ENCODE peak calls at places on chromosome 3, in seven cellular contexts. H, I, J, X, F, G and T are unnamed samples. For H3K27me3 and H3K4me1, the result is how much of the 10 kb centered on the place peaks cover.

GRCh38 chr3:74129611-74130010 is 484.8 kb downstream of the CNTN3 start:
- DNase-seq in H (no peak), I (no peak), J (no peak), X (no peak), F (no peak), G (no peak), T (no peak)

GRCh38 chr3:175005881-175006280 is 146.7 kb downstream of the NAALADL2 start:
- DNase-seq in H (no peak), I (peak), J (no peak), X (no peak), F (no peak), G (no peak), T (no peak)

GRCh38 chr3:196643201-196643749 is 3.8 kb downstream of the NRROS start:
- DNase-seq in H (no peak), I (no peak), J (no peak), X (no peak), F (no peak), G (peak), T (peak)

GRCh38 chr3:31421280-31422048 is 111.3 kb upstream of the STT3B start:
- DNase-seq in H (no peak), I (no peak), J (peak), X (no peak), F (no peak), G (no peak), T (no peak)

GRCh38 chr3:13063225-13063624 is 10.0 kb downstream of the IQSEC1 start:
- DNase-seq in H (no peak), I (no peak), J (no peak), X (no peak), F (no peak), G (no peak), T (no peak)

GRCh38 chr3:166118049-166118448 is 280.8 kb upstream of the BCHE start:
- DNase-seq in H (no peak), I (no peak), J (no peak), X (no peak), F (no peak), G (no peak), T (no peak)

GRCh38 chr3:176954517-176954916 is 242.8 kb downstream of the TBL1XR1 start:
- DNase-seq in H (no peak), I (no peak), J (no peak), X (no peak), F (no peak), G (no peak), T (no peak)

GRCh38 chr3:37054370-37054769 is 61.1 kb downstream of the MLH1 start:
- DNase-seq in H (no peak), I (peak), J (no peak), X (peak), F (peak), G (no peak), T (no peak)

GRCh38 chr3:49873623-49874022 is 3.9 kb upstream of the CAMKV start:
- DNase-seq in H (no peak), I (no peak), J (no peak), X (no peak), F (no peak), G (no peak), T (no peak)

GRCh38 chr3:124126446-124127017 is 134.6 kb upstream of the ROPN1 start:
- DNase-seq in H (no peak), I (no peak), J (no peak), X (no peak), F (no peak), G (no peak), T (no peak)

GRCh38 chr3:72313308-72313707 is 528.4 kb upstream of the PROK2 start:
- DNase-seq in H (no peak), I (no peak), J (no peak), X (no peak), F (no peak), G (no peak), T (no peak)
- H3K27me3 ChIP-seq in H (under half), I (under half), J (under half), X (under half), F (under half), G (under half), T (under half)

DNA sequence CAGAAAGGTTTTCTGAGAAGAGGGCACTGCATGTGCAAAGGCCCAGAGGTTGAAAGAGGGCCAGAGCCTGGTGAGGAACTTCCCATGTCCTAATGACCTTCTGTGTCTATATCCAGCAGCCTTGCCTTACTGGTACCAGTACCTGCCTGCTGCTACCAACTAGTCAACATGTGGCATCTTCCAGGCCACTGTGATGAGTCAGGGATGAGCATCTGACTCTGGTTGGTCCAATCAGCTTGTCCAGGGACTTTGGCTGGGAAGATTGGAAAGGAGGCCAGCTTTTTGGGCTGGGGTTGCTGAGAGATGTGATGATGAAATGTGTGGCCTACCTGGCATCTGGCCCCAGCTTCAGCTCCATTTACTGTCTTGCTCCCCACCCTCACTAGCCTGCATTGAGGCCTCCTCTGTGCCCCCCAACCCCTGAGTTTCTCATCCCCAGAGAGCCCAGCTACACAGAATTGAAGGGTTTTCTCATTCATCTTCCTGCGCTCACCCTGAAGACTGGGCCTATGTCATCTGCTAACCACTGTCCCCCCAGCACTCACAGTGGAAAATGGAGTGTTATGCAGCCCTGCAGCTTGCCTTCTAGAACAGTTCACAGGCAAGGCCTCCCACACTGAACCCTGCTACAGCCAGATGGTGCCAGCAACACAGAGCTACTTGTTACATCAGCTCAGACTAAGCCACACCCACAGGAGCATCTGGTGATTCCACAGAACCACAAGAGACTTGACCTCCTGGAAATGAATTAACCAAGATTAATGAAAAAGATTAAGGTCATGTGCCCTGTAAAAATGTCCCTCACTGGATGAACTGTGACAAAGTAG is 1.3 kb upstream of the TWF2 start:
- DNase-seq in H (no peak), I (peak), J (no peak), X (peak), F (peak), G (no peak), T (peak)
- H3K4me1 ChIP-seq in H (under half), I (under half), J (half or more), X (under half), F (half or more), G (half or more), T (half or more)

GRCh38 chr3:194275721-194276120 is 75.4 kb downstream of the CPN2 start:
- DNase-seq in H (no peak), I (peak), J (no peak), X (no peak), F (no peak), G (no peak), T (peak)
- H3K27me3 ChIP-seq in H (under half), I (under half), J (under half), X (under half), F (under half), G (under half), T (under half)

GRCh38 chr3:120451670-120452220 is 953 bp upstream of the FSTL1 start:
- DNase-seq in H (no peak), I (peak), J (no peak), X (no peak), F (no peak), G (no peak), T (no peak)

GRCh38 chr3:120450261-120450913 is 405 bp downstream of the FSTL1 start:
- DNase-seq in H (peak), I (peak), J (no peak), X (no peak), F (no peak), G (no peak), T (peak)

GRCh38 chr3:120448707-120449650 is 1.8 kb downstream of the FSTL1 start:
- DNase-seq in H (peak), I (peak), J (no peak), X (peak), F (no peak), G (no peak), T (no peak)

GRCh38 chr3:120450914-120451669 is at the start of gene FSTL1:
- DNase-seq in H (peak), I (peak), J (no peak), X (peak), F (no peak), G (no peak), T (no peak)

DNA sequence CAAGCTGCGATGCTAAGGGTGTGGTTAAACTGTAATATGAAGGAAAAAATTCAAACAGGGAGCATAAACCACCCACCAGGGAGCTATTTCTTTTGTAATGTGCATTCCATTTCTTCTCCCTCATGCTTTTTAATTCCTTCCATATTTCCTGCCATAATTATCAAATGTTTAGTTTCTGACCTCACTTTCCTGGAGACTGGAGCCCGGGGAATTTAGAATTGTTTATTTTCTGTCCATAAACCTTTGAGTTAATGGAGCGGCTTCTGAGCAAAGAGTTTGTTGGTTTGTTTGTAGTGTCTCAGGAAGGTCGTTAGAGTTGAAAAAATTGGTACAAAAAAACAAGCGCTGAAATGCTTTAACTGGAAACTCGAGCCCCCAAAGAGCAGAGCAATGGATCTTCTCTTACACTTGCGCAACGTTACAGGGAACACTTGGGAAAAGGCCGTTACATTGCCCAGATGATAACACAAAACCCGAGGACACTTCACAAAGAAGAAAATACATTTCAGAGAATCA is 1.0 kb downstream of the FSTL1 start:
- DNase-seq in H (no peak), I (peak), J (no peak), X (peak), F (no peak), G (no peak), T (no peak)
- H3K4me1 ChIP-seq in H (under half), I (under half), J (under half), X (under half), F (under half), G (under half), T (under half)

GRCh38 chr3:25350741-25351140 is 77.3 kb upstream of the RARB start:
- DNase-seq in H (no peak), I (no peak), J (no peak), X (no peak), F (no peak), G (no peak), T (no peak)
- H3K27me3 ChIP-seq in H (under half), I (under half), J (under half), X (under half), F (under half), G (under half), T (under half)

DNA sequence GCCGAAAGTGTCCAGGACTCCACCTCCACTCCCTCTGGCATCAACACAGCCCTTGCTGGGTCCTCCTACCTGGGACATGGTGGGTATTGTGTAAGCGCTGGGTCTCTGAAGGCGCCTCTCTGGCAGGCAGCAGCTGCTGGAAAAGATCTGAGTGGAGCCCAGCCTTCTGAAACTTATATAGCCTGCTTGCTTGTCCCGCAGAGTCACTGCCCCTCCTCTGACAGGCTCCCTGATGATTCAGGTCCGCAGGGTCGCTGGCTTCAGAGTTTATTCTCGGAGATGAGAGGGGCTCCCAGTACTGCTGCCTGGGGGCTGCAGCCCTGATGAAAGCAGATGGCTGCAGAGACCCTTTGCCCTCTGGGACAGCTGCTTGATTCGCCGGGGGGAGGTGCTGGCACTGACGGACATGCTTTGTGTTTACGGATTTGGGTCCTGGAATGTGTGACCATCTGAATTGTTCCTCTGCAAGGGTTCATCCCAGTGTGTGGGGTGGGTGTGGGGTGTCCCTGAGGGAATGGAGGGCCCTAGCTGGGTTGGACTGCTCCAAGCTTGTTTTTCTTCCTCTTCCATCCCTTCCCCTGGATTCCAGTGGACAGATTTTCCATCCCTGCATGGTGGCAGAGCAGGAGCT is at the start of gene MUSTN1:
- DNase-seq in H (no peak), I (no peak), J (no peak), X (peak), F (no peak), G (no peak), T (no peak)
- H3K4me1 ChIP-seq in H (under half), I (under half), J (under half), X (under half), F (under half), G (under half), T (under half)

GRCh38 chr3:172103724-172104123 is 64.3 kb downstream of the FNDC3B start:
- DNase-seq in H (no peak), I (peak), J (no peak), X (peak), F (no peak), G (no peak), T (no peak)
- H3K27me3 ChIP-seq in H (under half), I (under half), J (under half), X (under half), F (under half), G (under half), T (under half)

DNA sequence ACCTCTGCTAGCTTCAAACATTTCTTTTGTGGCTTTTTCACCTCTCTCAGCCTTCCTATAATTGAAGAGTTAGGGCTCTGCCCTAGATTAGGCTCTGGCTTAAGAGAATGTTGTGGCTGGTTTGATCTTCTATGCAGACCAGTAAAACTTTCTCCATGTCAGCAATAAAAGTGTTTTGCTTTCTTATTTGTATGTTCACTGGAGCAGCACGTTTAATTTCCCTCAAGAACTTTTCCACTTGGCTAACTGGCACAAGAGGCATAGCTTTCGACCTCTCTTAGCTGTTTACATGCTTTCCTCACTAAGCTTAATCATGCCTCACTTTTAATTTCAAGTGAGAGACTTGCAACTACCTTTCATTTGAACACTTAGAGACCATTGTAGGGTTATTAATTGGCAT is 964.7 kb downstream of the ROBO2 start:
- DNase-seq in H (no peak), I (no peak), J (no peak), X (no peak), F (no peak), G (no peak), T (no peak)
- H3K4me1 ChIP-seq in H (under half), I (under half), J (under half), X (under half), F (under half), G (under half), T (under half)